ENCODE peak calls at places on chromosomes 5 and 9, in ten cellular contexts. One of them, this sample, is unnamed.

GRCh38 chr5:153900703-153901395 is 137.9 kb downstream of the FAM114A2 start:
- DNase-seq in HCT116: no peak
- DNase-seq in SJSA1: peak; percentile 60
- DNase-seq in cardiac muscle cell: no peak
- DNase-seq in transverse colon: no peak
- DNase-seq in GM23248: peak; percentile 92
- DNase-seq in fibroblast of lung: peak; percentile 62
- DNase-seq in dorsolateral prefrontal cortex: no peak
- DNase-seq in small intestine: no peak
- DNase-seq in aorta: no peak
- DNase-seq in this sample: no peak

GRCh38 chr5:95824747-95825146 is 2.2 kb upstream of the GLRX start:
- DNase-seq in aorta: no peak
- DNase-seq in GM23248: no peak
- DNase-seq in dorsolateral prefrontal cortex: no peak
- DNase-seq in SJSA1: no peak
- DNase-seq in cardiac muscle cell: no peak
- DNase-seq in small intestine: no peak
- DNase-seq in fibroblast of lung: no peak
- DNase-seq in transverse colon: no peak
- DNase-seq in HCT116: no peak
- DNase-seq in this sample: no peak

GRCh38 chr9:21465859-21466518 is 16.1 kb downstream of the IFNE start:
- DNase-seq in transverse colon: no peak
- DNase-seq in aorta: no peak
- DNase-seq in GM23248: peak; percentile 68
- DNase-seq in fibroblast of lung: peak; percentile 75
- DNase-seq in SJSA1: peak; percentile 24
- DNase-seq in dorsolateral prefrontal cortex: no peak
- DNase-seq in small intestine: peak; percentile 74
- DNase-seq in HCT116: peak; percentile 61
- DNase-seq in cardiac muscle cell: peak; percentile 64
- DNase-seq in this sample: no peak

GRCh38 chr5:96175090-96175489 is 213.4 kb upstream of the ELL2 start:
- DNase-seq in GM23248: peak; percentile 41
- DNase-seq in HCT116: peak; percentile 33
- DNase-seq in dorsolateral prefrontal cortex: no peak
- DNase-seq in SJSA1: no peak
- DNase-seq in transverse colon: no peak
- DNase-seq in fibroblast of lung: no peak
- DNase-seq in small intestine: peak; percentile 23
- DNase-seq in aorta: no peak
- DNase-seq in cardiac muscle cell: no peak
- DNase-seq in this sample: no peak

GRCh38 chr5:107726896-107727295 is 56.2 kb upstream of the EFNA5 start:
- DNase-seq in aorta: no peak
- DNase-seq in GM23248: no peak
- DNase-seq in transverse colon: no peak
- DNase-seq in small intestine: no peak
- DNase-seq in cardiac muscle cell: no peak
- DNase-seq in HCT116: no peak
- DNase-seq in SJSA1: no peak
- DNase-seq in fibroblast of lung: no peak
- DNase-seq in dorsolateral prefrontal cortex: no peak
- DNase-seq in this sample: no peak

GRCh38 chr5:135999396-136000139 is 29.2 kb upstream of the TGFBI start:
- DNase-seq in GM23248: peak; percentile 73
- DNase-seq in dorsolateral prefrontal cortex: no peak
- DNase-seq in small intestine: no peak
- DNase-seq in SJSA1: peak; percentile 89
- DNase-seq in transverse colon: no peak
- DNase-seq in aorta: no peak
- DNase-seq in cardiac muscle cell: no peak
- DNase-seq in HCT116: no peak
- DNase-seq in fibroblast of lung: peak; percentile 92
- DNase-seq in this sample: no peak

GRCh38 chr9:123349691-123350480 is 6.1 kb upstream of the CRB2 start:
- DNase-seq in transverse colon: peak; percentile 58
- DNase-seq in cardiac muscle cell: peak; percentile 78
- DNase-seq in fibroblast of lung: peak; percentile 47
- DNase-seq in dorsolateral prefrontal cortex: no peak
- DNase-seq in small intestine: peak; percentile 62
- DNase-seq in SJSA1: peak; percentile 66
- DNase-seq in GM23248: peak; percentile 67
- DNase-seq in HCT116: peak; percentile 48
- DNase-seq in aorta: peak; percentile 72
- DNase-seq in this sample: no peak

GRCh38 chr9:98007251-98007928 is 24.2 kb downstream of the ANP32B start:
- DNase-seq in aorta: no peak
- DNase-seq in HCT116: no peak
- DNase-seq in cardiac muscle cell: no peak
- DNase-seq in transverse colon: no peak
- DNase-seq in fibroblast of lung: no peak
- DNase-seq in dorsolateral prefrontal cortex: no peak
- DNase-seq in GM23248: peak; percentile 25
- DNase-seq in small intestine: no peak
- DNase-seq in SJSA1: no peak
- DNase-seq in this sample: no peak

GRCh38 chr5:88092358-88092757 is 176.3 kb downstream of the TMEM161B start:
- DNase-seq in fibroblast of lung: no peak
- DNase-seq in small intestine: no peak
- DNase-seq in dorsolateral prefrontal cortex: no peak
- DNase-seq in HCT116: no peak
- DNase-seq in aorta: no peak
- DNase-seq in SJSA1: no peak
- DNase-seq in cardiac muscle cell: no peak
- DNase-seq in transverse colon: no peak
- DNase-seq in GM23248: no peak
- DNase-seq in this sample: no peak

GRCh38 chr9:35842795-35843194 is 13.8 kb downstream of the TMEM8B start:
- DNase-seq in SJSA1: no peak
- DNase-seq in dorsolateral prefrontal cortex: no peak
- DNase-seq in GM23248: no peak
- DNase-seq in small intestine: no peak
- DNase-seq in transverse colon: no peak
- DNase-seq in fibroblast of lung: no peak
- DNase-seq in HCT116: no peak
- DNase-seq in aorta: no peak
- DNase-seq in cardiac muscle cell: no peak
- DNase-seq in this sample: no peak

GRCh38 chr5:148912714-148913398 is 86.4 kb downstream of the ADRB2 start:
- DNase-seq in transverse colon: no peak
- DNase-seq in GM23248: peak; percentile 99
- DNase-seq in small intestine: peak; percentile 23
- DNase-seq in cardiac muscle cell: no peak
- DNase-seq in aorta: no peak
- DNase-seq in SJSA1: peak; percentile 99
- DNase-seq in fibroblast of lung: peak; percentile 85
- DNase-seq in HCT116: peak; percentile 54
- DNase-seq in dorsolateral prefrontal cortex: no peak
- DNase-seq in this sample: no peak

DNA sequence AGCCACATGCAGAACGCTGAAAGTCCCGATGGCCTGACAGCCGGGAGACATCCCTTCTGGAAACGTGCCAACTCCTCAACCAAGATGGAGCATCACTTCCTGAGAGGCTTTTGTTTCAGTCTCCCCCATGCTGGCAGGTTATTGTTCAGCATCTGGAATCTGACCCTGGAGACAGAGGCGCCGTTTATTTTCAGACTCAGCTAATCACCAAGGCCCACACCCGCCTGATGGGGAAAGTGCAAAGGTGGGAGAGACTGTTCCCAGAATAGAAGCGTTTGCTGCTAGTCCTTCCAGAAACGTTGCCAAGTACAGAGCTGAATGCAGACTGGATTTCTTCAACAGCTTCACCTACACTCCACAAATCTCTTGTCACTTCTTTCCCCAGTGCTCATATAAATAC is 41.8 kb upstream of the S1PR3 start:
- DNase-seq in SJSA1: peak; percentile 52
- DNase-seq in small intestine: peak; percentile 92
- DNase-seq in fibroblast of lung: peak; percentile 94
- DNase-seq in dorsolateral prefrontal cortex: no peak
- DNase-seq in cardiac muscle cell: peak; percentile 76
- DNase-seq in GM23248: peak; percentile 33
- DNase-seq in aorta: no peak
- DNase-seq in HCT116: no peak
- DNase-seq in transverse colon: no peak
- DNase-seq in this sample: no peak
- H3K27ac ChIP-seq in SJSA1: peak overlapping the region; percentile 39
- H3K27ac ChIP-seq in small intestine: no peak overlapping the region
- H3K27ac ChIP-seq in fibroblast of lung: no peak overlapping the region
- H3K27ac ChIP-seq in dorsolateral prefrontal cortex: no peak overlapping the region
- H3K27ac ChIP-seq in cardiac muscle cell: peak overlapping the region; percentile 77
- H3K27ac ChIP-seq in GM23248: no peak overlapping the region
- H3K27ac ChIP-seq in aorta: no peak overlapping the region
- H3K27ac ChIP-seq in HCT116: no peak overlapping the region
- H3K27ac ChIP-seq in transverse colon: peak overlapping the region; percentile 5
- H3K27ac ChIP-seq in this sample: no peak overlapping the region

GRCh38 chr5:179494774-179495173 is 55.6 kb upstream of the RUFY1 start:
- DNase-seq in fibroblast of lung: no peak
- DNase-seq in aorta: peak; percentile 2
- DNase-seq in SJSA1: no peak
- DNase-seq in dorsolateral prefrontal cortex: no peak
- DNase-seq in HCT116: no peak
- DNase-seq in GM23248: no peak
- DNase-seq in cardiac muscle cell: no peak
- DNase-seq in transverse colon: no peak
- DNase-seq in small intestine: no peak
- DNase-seq in this sample: no peak

GRCh38 chr5:179497636-179498365 is 52.6 kb upstream of the RUFY1 start:
- DNase-seq in SJSA1: no peak
- DNase-seq in fibroblast of lung: no peak
- DNase-seq in small intestine: no peak
- DNase-seq in aorta: no peak
- DNase-seq in dorsolateral prefrontal cortex: no peak
- DNase-seq in HCT116: no peak
- DNase-seq in GM23248: peak; percentile 35
- DNase-seq in transverse colon: no peak
- DNase-seq in cardiac muscle cell: no peak
- DNase-seq in this sample: no peak

DNA sequence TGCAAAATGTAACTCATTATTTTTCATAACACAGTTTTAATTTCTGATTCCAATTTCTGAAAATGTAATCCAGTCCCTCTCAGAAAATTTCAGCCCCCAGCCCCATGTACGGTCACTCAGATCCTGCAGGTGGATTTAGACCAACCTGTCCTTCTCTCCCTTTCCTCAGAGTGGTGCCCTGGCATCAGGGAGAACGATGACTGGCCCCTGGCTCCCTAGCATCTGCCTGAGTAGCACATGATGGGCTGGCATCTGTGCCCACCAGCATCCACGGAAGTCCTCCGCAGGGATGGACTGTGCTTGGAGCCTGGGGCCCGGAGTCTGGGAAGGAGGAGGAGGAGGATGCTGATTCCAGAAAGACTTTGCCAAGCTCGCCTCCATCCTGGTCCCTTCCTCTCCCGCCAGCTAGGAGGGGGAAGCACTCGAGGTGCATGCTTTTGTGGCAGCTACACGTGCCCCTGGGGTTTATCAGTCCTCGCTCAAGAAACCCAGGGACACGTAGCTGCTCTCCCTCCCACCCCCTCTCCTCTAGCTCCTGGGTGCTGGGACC is 54.4 kb upstream of the RUFY1 start:
- DNase-seq in fibroblast of lung: no peak
- DNase-seq in transverse colon: no peak
- DNase-seq in small intestine: no peak
- DNase-seq in GM23248: no peak
- DNase-seq in SJSA1: no peak
- DNase-seq in dorsolateral prefrontal cortex: no peak
- DNase-seq in aorta: peak; percentile 28
- DNase-seq in HCT116: no peak
- DNase-seq in cardiac muscle cell: peak; percentile 25
- DNase-seq in this sample: no peak
- H3K27ac ChIP-seq in fibroblast of lung: no peak overlapping the region
- H3K27ac ChIP-seq in transverse colon: no peak overlapping the region
- H3K27ac ChIP-seq in small intestine: no peak overlapping the region
- H3K27ac ChIP-seq in GM23248: no peak overlapping the region
- H3K27ac ChIP-seq in SJSA1: no peak overlapping the region
- H3K27ac ChIP-seq in dorsolateral prefrontal cortex: no peak overlapping the region
- H3K27ac ChIP-seq in aorta: no peak overlapping the region
- H3K27ac ChIP-seq in HCT116: no peak overlapping the region
- H3K27ac ChIP-seq in cardiac muscle cell: no peak overlapping the region
- H3K27ac ChIP-seq in this sample: no peak overlapping the region

DNA sequence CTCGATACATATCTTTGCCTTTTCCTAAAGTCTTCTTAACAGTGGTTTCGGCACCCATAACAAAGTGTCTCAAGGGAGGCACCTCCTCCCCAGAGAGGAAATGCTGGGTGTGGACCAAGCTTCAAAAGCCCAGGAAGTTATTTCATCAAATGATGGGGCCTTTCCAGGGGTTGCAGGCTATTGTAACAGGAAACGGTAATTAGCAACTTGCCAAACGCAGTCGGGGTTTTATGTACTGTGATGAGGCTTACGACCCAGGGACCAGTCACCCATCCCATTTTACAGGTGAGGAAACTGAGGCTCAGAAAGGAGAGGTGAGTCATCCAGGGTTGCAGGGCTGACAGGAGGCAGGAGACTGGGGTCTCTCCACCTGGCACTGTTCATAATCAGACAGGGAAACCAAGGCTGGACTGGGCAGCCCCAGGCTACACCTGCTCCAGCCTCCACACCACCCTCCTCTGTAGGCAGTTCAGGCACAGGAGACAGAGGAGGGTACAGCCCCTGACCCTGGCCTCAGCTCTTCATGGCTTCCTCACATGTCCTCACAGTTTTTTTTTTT is 30.0 kb upstream of the SUSD3 start:
- DNase-seq in fibroblast of lung: no peak
- DNase-seq in SJSA1: no peak
- DNase-seq in GM23248: no peak
- DNase-seq in HCT116: no peak
- DNase-seq in small intestine: peak; percentile 33
- DNase-seq in transverse colon: peak; percentile 16
- DNase-seq in aorta: no peak
- DNase-seq in cardiac muscle cell: no peak
- DNase-seq in dorsolateral prefrontal cortex: no peak
- DNase-seq in this sample: no peak
- H3K27ac ChIP-seq in fibroblast of lung: no peak overlapping the region
- H3K27ac ChIP-seq in SJSA1: no peak overlapping the region
- H3K27ac ChIP-seq in GM23248: no peak overlapping the region
- H3K27ac ChIP-seq in HCT116: no peak overlapping the region
- H3K27ac ChIP-seq in small intestine: no peak overlapping the region
- H3K27ac ChIP-seq in transverse colon: no peak overlapping the region
- H3K27ac ChIP-seq in aorta: no peak overlapping the region
- H3K27ac ChIP-seq in cardiac muscle cell: no peak overlapping the region
- H3K27ac ChIP-seq in dorsolateral prefrontal cortex: no peak overlapping the region
- H3K27ac ChIP-seq in this sample: no peak overlapping the region

DNA sequence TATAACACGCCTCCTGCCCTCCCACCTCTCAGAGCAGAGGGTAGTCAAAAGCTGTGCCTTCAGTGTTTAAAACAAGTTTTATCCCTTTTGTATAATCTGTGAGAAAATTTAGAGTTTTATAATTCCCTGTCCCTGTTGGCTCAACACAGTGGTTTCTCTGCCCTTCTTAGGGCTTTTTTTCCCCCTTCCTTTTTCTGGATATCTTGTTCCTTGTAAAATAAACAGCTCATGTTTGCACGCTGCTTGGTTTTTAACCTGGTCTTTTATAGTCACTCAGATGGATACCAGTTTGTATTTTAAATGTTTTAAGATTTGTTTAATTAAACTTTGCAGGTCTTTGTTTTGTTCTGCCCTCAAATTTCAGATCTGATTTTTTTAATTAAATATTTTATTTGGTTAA is 26.7 kb downstream of the OCLN start:
- DNase-seq in small intestine: no peak
- DNase-seq in cardiac muscle cell: no peak
- DNase-seq in fibroblast of lung: no peak
- DNase-seq in SJSA1: no peak
- DNase-seq in GM23248: no peak
- DNase-seq in dorsolateral prefrontal cortex: no peak
- DNase-seq in transverse colon: no peak
- DNase-seq in HCT116: no peak
- DNase-seq in aorta: no peak
- DNase-seq in this sample: no peak
- H3K27ac ChIP-seq in small intestine: no peak overlapping the region
- H3K27ac ChIP-seq in cardiac muscle cell: no peak overlapping the region
- H3K27ac ChIP-seq in fibroblast of lung: no peak overlapping the region
- H3K27ac ChIP-seq in SJSA1: peak overlapping the region; percentile 61
- H3K27ac ChIP-seq in GM23248: no peak overlapping the region
- H3K27ac ChIP-seq in dorsolateral prefrontal cortex: no peak overlapping the region
- H3K27ac ChIP-seq in transverse colon: peak overlapping the region; percentile 87
- H3K27ac ChIP-seq in HCT116: no peak overlapping the region
- H3K27ac ChIP-seq in aorta: no peak overlapping the region
- H3K27ac ChIP-seq in this sample: no peak overlapping the region

This sample was measured in substantia nigra.